ENCODE peak calls at places on chromosome 20, in six cellular contexts. One of them, this sample, is unnamed. For H3K27me3, the result is how much of the 10 kb centered on the place peaks cover.

GRCh38 chr20:47358672-47359532 is 2.4 kb upstream of the ZMYND8 start:
- DNase-seq in IMR-90: peak
- DNase-seq in PC-3: peak
- DNase-seq in GM06990: peak
- DNase-seq in bronchial epithelial cell: peak
- DNase-seq in naive thymus-derived CD4-positive, alpha-beta T cell: peak
- DNase-seq in this sample: no peak

GRCh38 chr20:53413188-53413631 is 180.4 kb downstream of the ZNF217 start:
- DNase-seq in IMR-90: no peak
- DNase-seq in PC-3: peak
- DNase-seq in GM06990: peak
- DNase-seq in bronchial epithelial cell: peak
- DNase-seq in naive thymus-derived CD4-positive, alpha-beta T cell: no peak
- DNase-seq in this sample: peak

GRCh38 chr20:24762791-24763350 is 186.2 kb upstream of the CST7 start:
- DNase-seq in IMR-90: no peak
- DNase-seq in PC-3: no peak
- DNase-seq in GM06990: no peak
- DNase-seq in bronchial epithelial cell: no peak
- DNase-seq in naive thymus-derived CD4-positive, alpha-beta T cell: no peak
- DNase-seq in this sample: no peak

GRCh38 chr20:21702553-21703467 is 2.7 kb upstream of the PAX1 start:
- DNase-seq in IMR-90: peak
- DNase-seq in PC-3: no peak
- DNase-seq in GM06990: peak
- DNase-seq in bronchial epithelial cell: no peak
- DNase-seq in naive thymus-derived CD4-positive, alpha-beta T cell: no peak
- DNase-seq in this sample: no peak

GRCh38 chr20:32798046-32798985 is 21.4 kb upstream of the MAPRE1 start:
- DNase-seq in IMR-90: no peak
- DNase-seq in PC-3: no peak
- DNase-seq in GM06990: no peak
- DNase-seq in bronchial epithelial cell: no peak
- DNase-seq in naive thymus-derived CD4-positive, alpha-beta T cell: no peak
- DNase-seq in this sample: no peak

GRCh38 chr20:33945391-33946079 is 48.2 kb upstream of the RALY start:
- DNase-seq in IMR-90: peak
- DNase-seq in PC-3: peak
- DNase-seq in GM06990: no peak
- DNase-seq in bronchial epithelial cell: peak
- DNase-seq in naive thymus-derived CD4-positive, alpha-beta T cell: no peak
- DNase-seq in this sample: no peak

GRCh38 chr20:64238851-64239387 is 16.6 kb upstream of the PCMTD2 start:
- DNase-seq in IMR-90: no peak
- DNase-seq in PC-3: no peak
- DNase-seq in GM06990: peak
- DNase-seq in bronchial epithelial cell: no peak
- DNase-seq in naive thymus-derived CD4-positive, alpha-beta T cell: no peak
- DNase-seq in this sample: no peak

GRCh38 chr20:50727792-50728485 is 3.4 kb upstream of the PARD6B start:
- DNase-seq in IMR-90: no peak
- DNase-seq in PC-3: no peak
- DNase-seq in GM06990: no peak
- DNase-seq in bronchial epithelial cell: peak
- DNase-seq in naive thymus-derived CD4-positive, alpha-beta T cell: no peak
- DNase-seq in this sample: no peak

GRCh38 chr20:15327123-15327522 is 989.7 kb upstream of the FLRT3 start:
- DNase-seq in IMR-90: no peak
- DNase-seq in PC-3: no peak
- DNase-seq in GM06990: no peak
- DNase-seq in bronchial epithelial cell: no peak
- DNase-seq in naive thymus-derived CD4-positive, alpha-beta T cell: no peak
- DNase-seq in this sample: no peak

GRCh38 chr20:64177420-64177783 is 13.2 kb downstream of the MYT1 start:
- DNase-seq in IMR-90: no peak
- DNase-seq in PC-3: no peak
- DNase-seq in GM06990: no peak
- DNase-seq in bronchial epithelial cell: no peak
- DNase-seq in naive thymus-derived CD4-positive, alpha-beta T cell: no peak
- DNase-seq in this sample: no peak

GRCh38 chr20:286508-286907 is 4.0 kb downstream of the C20orf96 start:
- DNase-seq in IMR-90: no peak
- DNase-seq in PC-3: peak
- DNase-seq in GM06990: no peak
- DNase-seq in bronchial epithelial cell: no peak
- DNase-seq in naive thymus-derived CD4-positive, alpha-beta T cell: no peak
- DNase-seq in this sample: no peak

GRCh38 chr20:47931002-47931401 is 145.7 kb upstream of the SULF2 start:
- DNase-seq in IMR-90: no peak
- DNase-seq in PC-3: no peak
- DNase-seq in GM06990: no peak
- DNase-seq in bronchial epithelial cell: no peak
- DNase-seq in naive thymus-derived CD4-positive, alpha-beta T cell: no peak
- DNase-seq in this sample: no peak

GRCh38 chr20:35886537-35886936 is 67.8 kb downstream of the SCAND1 start:
- DNase-seq in IMR-90: no peak
- DNase-seq in PC-3: no peak
- DNase-seq in GM06990: no peak
- DNase-seq in bronchial epithelial cell: no peak
- DNase-seq in naive thymus-derived CD4-positive, alpha-beta T cell: no peak
- DNase-seq in this sample: no peak

GRCh38 chr20:46013826-46014516 is 5.3 kb downstream of the MMP9 start:
- DNase-seq in IMR-90: peak
- DNase-seq in PC-3: peak
- DNase-seq in GM06990: peak
- DNase-seq in bronchial epithelial cell: peak
- DNase-seq in naive thymus-derived CD4-positive, alpha-beta T cell: peak
- DNase-seq in this sample: peak

GRCh38 chr20:2518096-2518495 is 9.4 kb upstream of the ZNF343 start:
- DNase-seq in IMR-90: no peak
- DNase-seq in PC-3: no peak
- DNase-seq in GM06990: no peak
- DNase-seq in bronchial epithelial cell: no peak
- DNase-seq in naive thymus-derived CD4-positive, alpha-beta T cell: no peak
- DNase-seq in this sample: no peak
- H3K27me3 ChIP-seq in IMR-90: under half
- H3K27me3 ChIP-seq in PC-3: under half
- H3K27me3 ChIP-seq in GM06990: under half
- H3K27me3 ChIP-seq in bronchial epithelial cell: under half
- H3K27me3 ChIP-seq in naive thymus-derived CD4-positive, alpha-beta T cell: under half
- H3K27me3 ChIP-seq in this sample: under half

GRCh38 chr20:1389703-1390385 is 3.0 kb downstream of the FKBP1A start:
- DNase-seq in IMR-90: no peak
- DNase-seq in PC-3: no peak
- DNase-seq in GM06990: no peak
- DNase-seq in bronchial epithelial cell: peak
- DNase-seq in naive thymus-derived CD4-positive, alpha-beta T cell: no peak
- DNase-seq in this sample: no peak
- H3K4me3 ChIP-seq in IMR-90: no peak
- H3K4me3 ChIP-seq in PC-3: peak
- H3K4me3 ChIP-seq in GM06990: peak
- H3K4me3 ChIP-seq in bronchial epithelial cell: no peak
- H3K4me3 ChIP-seq in naive thymus-derived CD4-positive, alpha-beta T cell: peak
- H3K4me3 ChIP-seq in this sample: no peak

DNA sequence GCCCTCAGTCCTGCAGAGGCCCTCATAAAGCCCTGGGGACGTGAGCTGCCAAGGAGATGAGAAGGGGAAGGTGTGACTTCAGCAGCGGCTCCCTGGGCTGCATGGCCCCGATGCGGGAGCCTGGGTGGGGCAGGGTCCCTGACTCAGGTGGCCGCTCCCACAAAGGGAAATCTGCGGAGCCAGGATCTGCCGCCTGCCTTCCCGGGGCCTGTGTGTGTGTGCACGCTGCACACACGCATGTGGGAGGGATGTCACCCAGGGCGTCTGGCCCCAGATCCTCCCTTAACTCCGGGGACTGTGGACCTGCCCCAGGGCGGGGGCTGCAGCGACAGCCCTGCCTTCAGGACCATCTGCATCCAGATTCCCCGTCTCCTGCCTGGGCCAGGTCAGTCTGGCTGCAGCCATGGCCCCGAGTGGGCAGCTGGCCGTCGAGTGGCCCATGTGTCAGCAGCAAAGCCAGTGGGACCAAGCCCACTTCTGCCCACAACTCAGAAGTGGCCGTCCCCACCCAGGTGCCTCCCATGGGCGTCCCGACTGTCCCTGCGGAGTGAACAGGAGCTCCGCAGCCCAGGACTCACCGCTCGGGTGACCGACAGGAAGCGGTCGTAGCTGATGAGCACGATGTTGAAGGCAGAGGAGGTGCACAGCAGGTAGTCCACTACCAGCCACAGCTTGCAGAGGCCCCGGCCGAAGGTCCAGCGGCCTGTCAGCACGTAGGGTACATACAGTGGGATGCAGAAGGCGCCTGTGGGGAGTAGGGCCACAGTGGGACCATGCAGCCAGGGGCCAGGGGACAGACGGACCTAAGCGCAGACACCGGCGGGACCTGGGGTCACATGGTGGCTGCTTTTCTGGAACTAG is 1.9 kb downstream of the HRH3 start:
- DNase-seq in IMR-90: no peak
- DNase-seq in PC-3: no peak
- DNase-seq in GM06990: no peak
- DNase-seq in bronchial epithelial cell: no peak
- DNase-seq in naive thymus-derived CD4-positive, alpha-beta T cell: no peak
- DNase-seq in this sample: no peak
- H3K27me3 ChIP-seq in IMR-90: half or more
- H3K27me3 ChIP-seq in PC-3: under half
- H3K27me3 ChIP-seq in GM06990: under half
- H3K27me3 ChIP-seq in bronchial epithelial cell: under half
- H3K27me3 ChIP-seq in naive thymus-derived CD4-positive, alpha-beta T cell: under half
- H3K27me3 ChIP-seq in this sample: under half

GRCh38 chr20:23201658-23202057 is 115.5 kb upstream of the CD93 start:
- DNase-seq in IMR-90: no peak
- DNase-seq in PC-3: no peak
- DNase-seq in GM06990: no peak
- DNase-seq in bronchial epithelial cell: no peak
- DNase-seq in naive thymus-derived CD4-positive, alpha-beta T cell: no peak
- DNase-seq in this sample: no peak

GRCh38 chr20:23203951-23204730 is 118.0 kb upstream of the CD93 start:
- DNase-seq in IMR-90: no peak
- DNase-seq in PC-3: no peak
- DNase-seq in GM06990: no peak
- DNase-seq in bronchial epithelial cell: no peak
- DNase-seq in naive thymus-derived CD4-positive, alpha-beta T cell: no peak
- DNase-seq in this sample: no peak

GRCh38 chr20:23205221-23205620 is 119.1 kb upstream of the CD93 start:
- DNase-seq in IMR-90: no peak
- DNase-seq in PC-3: no peak
- DNase-seq in GM06990: no peak
- DNase-seq in bronchial epithelial cell: no peak
- DNase-seq in naive thymus-derived CD4-positive, alpha-beta T cell: no peak
- DNase-seq in this sample: no peak

GRCh38 chr20:23205656-23206055 is 119.5 kb upstream of the CD93 start:
- DNase-seq in IMR-90: peak
- DNase-seq in PC-3: peak
- DNase-seq in GM06990: no peak
- DNase-seq in bronchial epithelial cell: peak
- DNase-seq in naive thymus-derived CD4-positive, alpha-beta T cell: no peak
- DNase-seq in this sample: no peak

GRCh38 chr20:23203310-23203709 is 117.2 kb upstream of the CD93 start:
- DNase-seq in IMR-90: no peak
- DNase-seq in PC-3: no peak
- DNase-seq in GM06990: no peak
- DNase-seq in bronchial epithelial cell: no peak
- DNase-seq in naive thymus-derived CD4-positive, alpha-beta T cell: no peak
- DNase-seq in this sample: no peak
- H3K4me3 ChIP-seq in IMR-90: no peak
- H3K4me3 ChIP-seq in PC-3: no peak
- H3K4me3 ChIP-seq in GM06990: no peak
- H3K4me3 ChIP-seq in bronchial epithelial cell: no peak
- H3K4me3 ChIP-seq in naive thymus-derived CD4-positive, alpha-beta T cell: no peak
- H3K4me3 ChIP-seq in this sample: no peak

DNA sequence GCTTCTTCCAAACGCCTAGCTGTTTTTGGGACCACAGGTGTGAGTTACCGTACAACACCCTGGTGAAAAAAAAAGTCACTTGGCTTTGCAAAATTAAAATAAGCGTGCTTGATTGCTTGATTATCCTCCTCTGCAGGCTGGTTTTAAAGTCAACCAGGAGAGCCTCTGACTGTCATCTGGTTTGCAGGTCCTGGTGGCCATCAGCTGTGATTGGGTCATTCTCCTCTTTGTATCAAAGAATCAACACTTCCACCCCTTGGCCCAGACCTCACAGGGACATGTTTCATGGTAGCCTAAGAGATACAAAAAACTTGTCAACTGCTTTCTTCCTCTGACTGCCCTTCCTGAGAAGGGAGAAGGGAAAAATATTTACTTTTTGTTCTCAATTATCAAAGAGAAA is 98.2 kb upstream of the RNF24 start:
- DNase-seq in IMR-90: no peak
- DNase-seq in PC-3: no peak
- DNase-seq in GM06990: no peak
- DNase-seq in bronchial epithelial cell: no peak
- DNase-seq in naive thymus-derived CD4-positive, alpha-beta T cell: no peak
- DNase-seq in this sample: no peak
- H3K27me3 ChIP-seq in IMR-90: under half
- H3K27me3 ChIP-seq in PC-3: under half
- H3K27me3 ChIP-seq in GM06990: under half
- H3K27me3 ChIP-seq in bronchial epithelial cell: under half
- H3K27me3 ChIP-seq in naive thymus-derived CD4-positive, alpha-beta T cell: under half
- H3K27me3 ChIP-seq in this sample: under half

This sample was measured in CD4-positive, alpha-beta memory T cell.